ENCODE peak calls at places on chromosomes 6 and 20, in seven cellular contexts. X, Y, D, N, C, J and F are unnamed samples.

GRCh38 chr20:41483553-41483930 is 116.9 kb upstream of the EMILIN3 start:
- DNase-seq in Y (no peak), D (no peak), J (no peak), C (no peak), X (no peak), N (no peak), F (no peak)

GRCh38 chr6:116385462-116385807 is 14.7 kb downstream of the DSE start:
- DNase-seq in J (no peak), Y (no peak), X (no peak), D (no peak), N (no peak), C (no peak), F (no peak)

GRCh38 chr6:127222418-127222817 is 44.2 kb upstream of the RNF146 start:
- DNase-seq in N (no peak), C (no peak), D (no peak), J (no peak), Y (no peak), X (no peak), F (no peak)

GRCh38 chr6:36197739-36198221 is 1.2 kb downstream of the BRPF3 start:
- DNase-seq in C (no peak), N (peak), D (no peak), Y (no peak), J (no peak), X (no peak), F (no peak)

GRCh38 chr6:74117113-74117512 is 421.1 kb downstream of the CD109 start:
- DNase-seq in Y (no peak), X (no peak), J (no peak), N (no peak), C (no peak), D (no peak), F (no peak)

GRCh38 chr20:53020376-53020775 is 48.2 kb downstream of the TSHZ2 start:
- DNase-seq in N (no peak), X (no peak), J (no peak), Y (no peak), D (no peak), C (no peak), F (no peak)

GRCh38 chr6:111503660-111504059 is 20.6 kb upstream of the REV3L start:
- DNase-seq in J (no peak), D (no peak), C (peak), X (no peak), Y (peak), N (no peak), F (no peak)

GRCh38 chr6:27359231-27359630 is 29.3 kb upstream of the ZNF391 start:
- DNase-seq in C (no peak), Y (no peak), J (no peak), X (no peak), N (no peak), D (no peak), F (no peak)

GRCh38 chr6:61711849-61712248 is 574.2 kb downstream of the KHDRBS2 start:
- DNase-seq in J (no peak), X (no peak), Y (no peak), D (no peak), N (no peak), C (no peak), F (peak)

GRCh38 chr20:47956261-47956995 is 171.1 kb upstream of the SULF2 start:
- DNase-seq in C (no peak), D (no peak), Y (no peak), J (no peak), N (no peak), X (no peak), F (no peak)

GRCh38 chr6:117449549-117450439 is 24.1 kb upstream of the ROS1 start:
- DNase-seq in X (peak), N (peak), C (peak), D (peak), Y (peak), J (peak), F (peak)

GRCh38 chr6:134446901-134447300 is 129.0 kb upstream of the SGK1 start:
- DNase-seq in C (no peak), D (no peak), Y (no peak), X (no peak), N (no peak), J (no peak), F (no peak)

GRCh38 chr6:3500262-3501001 is 43.6 kb upstream of the SLC22A23 start:
- DNase-seq in C (peak), N (peak), Y (no peak), D (no peak), X (no peak), J (no peak), F (no peak)

GRCh38 chr20:57465943-57466342 is 59.0 kb downstream of the CTCFL start:
- DNase-seq in N (no peak), C (no peak), Y (no peak), J (no peak), D (peak), X (no peak), F (no peak)

GRCh38 chr6:75348882-75349261 is 64.3 kb upstream of the TMEM30A start:
- DNase-seq in J (no peak), N (no peak), X (no peak), C (no peak), Y (no peak), D (no peak), F (no peak)

GRCh38 chr6:35931120-35931561 is 10.2 kb upstream of the SRPK1 start:
- DNase-seq in D (no peak), Y (no peak), X (no peak), J (no peak), N (no peak), C (no peak), F (peak)

GRCh38 chr6:135146160-135146920 is 34.8 kb upstream of the MYB start:
- DNase-seq in X (no peak), C (no peak), D (no peak), Y (no peak), N (peak), J (no peak), F (no peak)

GRCh38 chr6:658244-658643 is 1.3 kb upstream of the HUS1B start:
- DNase-seq in X (no peak), D (peak), N (no peak), Y (no peak), J (no peak), C (no peak), F (no peak)

GRCh38 chr6:109295109-109295765 is 87.0 kb downstream of the CD164 start:
- DNase-seq in N (no peak), X (no peak), Y (no peak), J (no peak), D (no peak), C (peak), F (no peak)

GRCh38 chr20:23565503-23566056 is 2.7 kb downstream of the CST9L start:
- DNase-seq in D (no peak), J (no peak), C (no peak), X (no peak), N (no peak), Y (no peak), F (no peak)

GRCh38 chr6:66662196-66662595 is 955.2 kb upstream of the EYS start:
- DNase-seq in D (no peak), Y (peak), C (peak), X (no peak), N (peak), J (no peak), F (no peak)
- TF ChIP-seq JUND in D (no peak), Y (no peak), C (no peak), X (no peak), N (no peak), J (no peak), F (no peak)

GRCh38 chr6:56214304-56215101 is 32.9 kb downstream of the COL21A1 start:
- DNase-seq in J (no peak), Y (no peak), D (no peak), C (no peak), N (no peak), X (no peak), F (no peak)

DNA sequence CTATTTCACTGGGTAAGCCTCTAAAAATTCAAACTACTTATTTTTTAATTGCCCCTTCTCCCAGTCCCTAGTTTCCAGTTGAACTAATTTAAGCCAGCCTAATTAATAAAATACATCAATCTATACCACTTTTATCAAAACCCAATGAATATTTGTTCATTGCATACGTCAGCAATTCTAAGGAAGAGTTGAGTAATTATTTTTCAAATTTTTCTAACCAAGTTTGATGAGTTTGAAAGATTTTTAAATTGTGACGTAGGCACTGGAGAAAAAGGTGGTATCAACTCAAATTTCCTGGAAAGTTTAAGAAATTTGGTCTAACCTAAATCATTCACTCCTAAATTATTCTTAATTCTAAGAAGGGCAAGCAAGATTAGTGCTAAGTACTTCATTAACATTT is 35.7 kb downstream of the COL21A1 start:
- DNase-seq in N (no peak), Y (no peak), C (no peak), D (no peak), X (no peak), J (no peak), F (no peak)
- TF ChIP-seq JUND in N (no peak), Y (no peak), C (no peak), D (no peak), X (no peak), J (no peak), F (no peak)

DNA sequence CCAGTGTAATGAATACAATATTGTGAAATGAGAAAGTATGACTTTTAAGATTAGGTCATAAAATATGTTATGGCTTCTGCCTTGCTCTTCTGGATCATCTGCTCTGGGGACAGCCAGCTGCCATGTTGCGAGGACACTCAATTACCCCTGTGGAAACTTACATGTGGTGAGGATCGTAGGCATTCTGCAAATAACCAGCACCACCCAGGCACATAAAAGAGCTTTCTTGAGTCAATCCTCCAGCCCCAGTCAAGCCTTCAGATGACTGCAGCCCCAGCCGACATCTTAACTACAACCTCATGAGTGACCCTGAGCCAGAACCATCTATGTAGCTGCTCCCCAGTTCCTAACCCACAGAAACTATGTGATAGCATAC is 4.5 kb upstream of the RBCK1 start:
- DNase-seq in N (no peak), D (no peak), J (no peak), Y (no peak), X (no peak), C (no peak), F (no peak)
- TF ChIP-seq JUND in N (no peak), D (no peak), J (no peak), Y (no peak), X (no peak), C (no peak), F (no peak)

DNA sequence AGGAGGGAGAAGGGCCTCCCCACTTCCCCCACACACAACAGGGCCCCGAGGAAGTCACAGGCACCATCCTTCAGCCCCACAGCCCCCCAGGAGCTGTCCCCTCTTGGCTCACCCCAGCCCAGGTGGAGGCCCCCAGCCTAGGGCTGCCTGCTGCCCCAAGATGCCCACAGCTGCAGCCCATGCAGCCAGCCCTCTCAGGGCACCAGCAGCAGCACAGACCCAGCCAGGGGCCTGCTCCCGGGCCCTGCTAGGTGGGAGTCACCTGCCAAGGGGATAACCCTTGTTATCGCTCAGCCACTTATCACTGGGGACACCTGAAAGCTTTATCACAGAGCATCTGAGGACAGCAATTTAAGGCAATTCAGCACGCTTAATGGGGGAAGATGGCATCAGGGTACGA is 55.0 kb downstream of the GRM4 start:
- DNase-seq in Y (no peak), X (no peak), C (no peak), J (no peak), N (no peak), D (no peak), F (no peak)
- TF ChIP-seq JUND in Y (no peak), X (no peak), C (no peak), J (no peak), N (no peak), D (no peak), F (no peak)

GRCh38 chr6:11218077-11218392 is 14.4 kb downstream of the NEDD9 start:
- DNase-seq in C (no peak), Y (no peak), D (no peak), X (no peak), J (no peak), N (no peak), F (no peak)

GRCh38 chr6:11218477-11218826 is 14.0 kb downstream of the NEDD9 start:
- DNase-seq in C (no peak), D (no peak), N (no peak), X (no peak), Y (no peak), J (no peak), F (no peak)

GRCh38 chr6:11217360-11218076 is 14.9 kb downstream of the NEDD9 start:
- DNase-seq in J (peak), N (no peak), C (peak), X (no peak), Y (no peak), D (no peak), F (no peak)

GRCh38 chr6:11221623-11222384 is 10.7 kb downstream of the NEDD9 start:
- DNase-seq in X (no peak), J (no peak), Y (peak), N (no peak), D (no peak), C (no peak), F (no peak)

GRCh38 chr6:11218827-11219826 is 13.3 kb downstream of the NEDD9 start:
- DNase-seq in X (no peak), C (peak), J (no peak), D (no peak), Y (no peak), N (no peak), F (no peak)
- TF ChIP-seq JUND in X (no peak), C (no peak), J (no peak), D (no peak), Y (no peak), N (no peak), F (no peak)

GRCh38 chr6:53464942-53465460 is 79.9 kb downstream of the GCLC start:
- DNase-seq in C (no peak), N (peak), J (no peak), X (no peak), D (no peak), Y (no peak), F (no peak)
- TF ChIP-seq JUND in C (no peak), N (peak), J (no peak), X (no peak), D (no peak), Y (no peak), F (no peak)

GRCh38 chr6:14135865-14136539 is 18.4 kb downstream of the CD83 start:
- DNase-seq in D (no peak), N (no peak), J (no peak), C (no peak), Y (no peak), X (no peak), F (no peak)
- TF ChIP-seq JUND in D (peak), N (no peak), J (no peak), C (no peak), Y (no peak), X (no peak), F (no peak)

DNA sequence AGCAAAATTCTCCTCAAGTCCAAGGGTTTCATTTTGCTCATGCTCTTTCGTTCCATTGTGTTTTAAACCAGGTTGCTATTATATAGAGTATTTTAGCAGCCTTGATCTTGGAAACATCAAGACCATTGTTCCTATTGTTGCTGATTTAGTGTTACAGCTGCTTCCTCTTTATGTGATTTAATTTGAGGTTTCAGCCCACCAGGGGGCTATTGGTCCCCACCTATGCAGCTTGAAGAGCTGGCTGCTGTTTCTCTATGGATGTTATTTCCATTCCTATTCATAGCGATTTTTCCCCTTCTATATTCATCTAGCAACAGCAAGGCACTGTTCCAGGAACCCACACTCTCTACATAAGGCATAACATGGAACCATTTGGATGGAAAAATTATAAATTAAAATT is 418.8 kb downstream of the CDKAL1 start:
- DNase-seq in X (no peak), J (no peak), C (no peak), N (no peak), D (no peak), Y (peak), F (no peak)
- TF ChIP-seq JUND in X (no peak), J (no peak), C (no peak), N (no peak), D (no peak), Y (no peak), F (no peak)